ENCODE peak calls at places on chromosomes 2 and 18, in four cellular contexts. Z, H, C and T are unnamed samples.
A peak's percentile ranks its signal among the peaks of the same experiment; 100 is the strongest.

GRCh38 chr18:59419386-59419785 is 60.3 kb upstream of the LMAN1 start:
- DNase-seq in Z (no peak), H (peak; percentile 86), C (peak; percentile 84), T (no peak)

GRCh38 chr2:164766931-164767330 is 74.7 kb downstream of the COBLL1 start:
- DNase-seq in Z (no peak), H (no peak), C (no peak), T (no peak)

GRCh38 chr2:200171761-200172482 is 134.6 kb upstream of the SPATS2L start:
- DNase-seq in Z (no peak), H (peak; percentile 65), C (no peak), T (no peak)

GRCh38 chr18:44826418-44827259 is 146.0 kb downstream of the SETBP1 start:
- DNase-seq in Z (no peak), H (peak; percentile 96), C (peak; percentile 95), T (no peak)

GRCh38 chr2:212732860-212733259 is 194.3 kb upstream of the ERBB4 start:
- DNase-seq in Z (no peak), H (peak; percentile 17), C (no peak), T (no peak)

GRCh38 chr2:114175507-114175906 is 266.9 kb upstream of the DPP10 start:
- DNase-seq in Z (no peak), H (no peak), C (no peak), T (no peak)

GRCh38 chr2:128450211-128451015 is 131.7 kb upstream of the HS6ST1 start:
- DNase-seq in Z (no peak), H (no peak), C (no peak), T (no peak)

GRCh38 chr2:27804146-27804545 is 32.6 kb downstream of the MRPL33 start:
- DNase-seq in Z (no peak), H (peak; percentile 65), C (peak; percentile 68), T (no peak)

GRCh38 chr2:82875891-82876290 is 1583.2 kb downstream of the SUCLG1 start:
- DNase-seq in Z (no peak), H (no peak), C (no peak), T (no peak)

GRCh38 chr2:205858781-205859478 is 176.6 kb downstream of the NRP2 start:
- DNase-seq in Z (peak; percentile 14), H (peak; percentile 31), C (peak; percentile 72), T (no peak)

GRCh38 chr2:62884086-62884485 is 166.5 kb upstream of the OTX1 start:
- DNase-seq in Z (no peak), H (no peak), C (no peak), T (no peak)

GRCh38 chr2:56155188-56155587 is 28.6 kb upstream of the CCDC85A start:
- DNase-seq in Z (no peak), H (no peak), C (no peak), T (no peak)

GRCh38 chr2:220628252-220628651 is 943.9 kb downstream of the EPHA4 start:
- DNase-seq in Z (no peak), H (no peak), C (peak; percentile 2), T (no peak)

GRCh38 chr2:145593991-145594702 is 1074.2 kb upstream of the ZEB2 start:
- DNase-seq in Z (no peak), H (peak; percentile 93), C (peak; percentile 85), T (no peak)

GRCh38 chr18:63540131-63540530 is 2.0 kb upstream of the SERPINB12 start:
- DNase-seq in Z (no peak), H (peak; percentile 33), C (peak; percentile 84), T (no peak)

GRCh38 chr2:54572636-54573531 is 116.8 kb downstream of the SPTBN1 start:
- DNase-seq in Z (no peak), H (peak; percentile 70), C (no peak), T (no peak)

GRCh38 chr2:177393381-177393780 is 808 bp downstream of the AGPS start:
- DNase-seq in Z (no peak), H (no peak), C (no peak), T (no peak)

GRCh38 chr2:101740555-101740964 is 43.1 kb downstream of the MAP4K4 start:
- DNase-seq in Z (no peak), H (no peak), C (no peak), T (no peak)

GRCh38 chr2:128405981-128406601 is 87.4 kb upstream of the HS6ST1 start:
- DNase-seq in Z (no peak), H (no peak), C (no peak), T (no peak)

GRCh38 chr2:198012025-198012424 is 207.6 kb downstream of the PLCL1 start:
- DNase-seq in Z (no peak), H (no peak), C (no peak), T (no peak)

GRCh38 chr2:198017068-198017467 is 212.7 kb downstream of the PLCL1 start:
- DNase-seq in Z (no peak), H (no peak), C (no peak), T (no peak)

DNA sequence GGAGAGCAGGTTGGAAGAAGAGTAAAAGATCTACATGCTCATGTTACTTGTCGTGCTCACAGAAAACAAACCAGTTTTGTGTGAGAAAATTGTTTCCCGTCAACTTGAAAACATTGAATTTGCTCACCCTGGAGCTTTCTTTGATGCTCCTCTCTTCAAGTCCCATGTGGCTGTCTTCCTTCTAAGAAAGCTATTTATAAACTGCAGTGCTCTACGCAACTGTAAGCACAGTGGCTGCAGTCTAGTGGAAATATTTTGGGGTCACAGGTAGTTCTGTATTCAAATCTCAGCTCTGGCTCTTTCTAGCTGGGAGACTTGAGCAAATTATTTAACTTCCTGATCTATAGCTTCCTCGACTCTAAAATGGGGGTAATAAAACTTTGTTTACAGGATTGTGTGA is 211.9 kb downstream of the PLCL1 start:
- DNase-seq in Z (no peak), H (no peak), C (no peak), T (no peak)
- TF ChIP-seq CTCF in Z (no peak), H (no peak), C (no peak), T (no peak)

GRCh38 chr2:191710411-191710900 is 32.5 kb downstream of the NABP1 start:
- DNase-seq in Z (no peak), H (peak; percentile 87), C (peak; percentile 80), T (no peak)

GRCh38 chr2:191719261-191719660 is 41.3 kb downstream of the NABP1 start:
- DNase-seq in Z (no peak), H (no peak), C (no peak), T (no peak)

GRCh38 chr2:191714925-191715324 is 37.0 kb downstream of the NABP1 start:
- DNase-seq in Z (no peak), H (no peak), C (no peak), T (no peak)

GRCh38 chr2:191711621-191712020 is 33.7 kb downstream of the NABP1 start:
- DNase-seq in Z (no peak), H (no peak), C (no peak), T (no peak)

DNA sequence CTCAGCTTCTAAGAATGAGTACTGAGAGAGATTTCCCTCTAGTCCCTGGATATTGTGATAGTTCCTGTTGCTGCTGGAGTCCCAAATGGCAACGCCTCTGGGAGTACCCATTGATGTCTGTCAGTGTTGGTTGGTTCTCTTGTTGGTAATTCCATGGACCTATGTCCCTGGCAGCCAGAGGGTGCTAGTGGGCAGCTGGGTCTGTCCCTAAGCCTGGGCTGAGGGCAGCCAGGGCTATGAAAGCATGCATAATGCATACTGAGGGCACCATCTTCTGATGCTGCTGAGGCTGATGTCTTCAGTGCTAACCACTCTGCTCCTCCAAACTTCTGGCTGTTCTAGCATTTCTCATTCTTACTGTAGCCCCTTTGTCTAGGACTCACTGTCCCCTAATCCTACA is 35.9 kb downstream of the NABP1 start:
- DNase-seq in Z (no peak), H (no peak), C (no peak), T (no peak)
- TF ChIP-seq CTCF in Z (peak; percentile 30), H (peak; percentile 20), C (no peak), T (peak; percentile 31)

DNA sequence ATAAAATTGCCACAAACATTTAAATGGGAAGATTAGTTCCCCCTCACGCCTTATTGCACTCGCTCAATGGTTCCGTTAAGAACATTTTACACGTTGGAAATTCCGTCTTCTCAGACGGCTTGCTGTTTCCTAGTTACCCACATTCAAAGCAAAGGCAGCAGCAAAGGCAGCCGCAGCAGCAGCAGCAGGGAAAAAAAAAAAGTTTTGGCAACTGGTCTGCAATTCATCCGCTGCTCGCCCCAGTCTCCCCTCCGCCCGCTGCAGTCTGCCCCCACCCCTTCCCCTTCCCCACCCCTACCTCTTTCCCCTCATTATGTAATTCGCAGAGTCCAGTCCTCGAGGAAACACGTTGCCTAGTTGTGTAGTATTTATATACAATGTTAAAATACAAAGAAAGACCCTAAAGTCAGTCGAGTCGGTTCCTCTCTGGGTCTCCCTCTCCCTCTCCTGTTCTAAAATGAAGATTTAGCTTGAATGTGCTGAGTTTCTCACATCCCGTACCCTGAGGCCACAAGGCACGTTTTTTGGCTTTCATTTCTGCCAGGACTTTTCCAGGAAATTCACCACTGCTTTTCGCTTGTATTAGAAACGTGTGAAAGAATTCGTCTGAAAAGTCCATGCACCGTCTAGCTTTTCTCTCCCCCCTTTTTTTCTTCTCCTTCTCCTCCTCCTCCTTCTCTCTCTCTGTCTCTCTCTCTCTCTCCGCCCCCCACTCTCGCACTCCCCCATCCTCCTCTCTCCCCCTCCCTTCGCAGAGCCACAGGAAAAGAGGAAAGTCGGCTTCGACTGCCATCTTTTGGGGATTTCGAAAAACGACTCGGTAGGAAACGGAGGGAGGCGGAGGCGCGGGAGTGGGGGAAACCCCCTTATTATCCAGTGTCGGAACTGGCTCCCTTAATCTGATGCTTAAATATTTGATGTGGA is 140.0 kb downstream of the MEIS1 start:
- DNase-seq in Z (no peak), H (peak; percentile 86), C (peak; percentile 80), T (peak; percentile 29)
- TF ChIP-seq CTCF in Z (no peak), H (peak; percentile 56), C (peak; percentile 58), T (peak; percentile 16)

GRCh38 chr2:166013878-166014277 is 60.3 kb upstream of the TTC21B start:
- DNase-seq in Z (no peak), H (no peak), C (no peak), T (no peak)
- TF ChIP-seq CTCF in Z (no peak), H (no peak), C (no peak), T (no peak)

DNA sequence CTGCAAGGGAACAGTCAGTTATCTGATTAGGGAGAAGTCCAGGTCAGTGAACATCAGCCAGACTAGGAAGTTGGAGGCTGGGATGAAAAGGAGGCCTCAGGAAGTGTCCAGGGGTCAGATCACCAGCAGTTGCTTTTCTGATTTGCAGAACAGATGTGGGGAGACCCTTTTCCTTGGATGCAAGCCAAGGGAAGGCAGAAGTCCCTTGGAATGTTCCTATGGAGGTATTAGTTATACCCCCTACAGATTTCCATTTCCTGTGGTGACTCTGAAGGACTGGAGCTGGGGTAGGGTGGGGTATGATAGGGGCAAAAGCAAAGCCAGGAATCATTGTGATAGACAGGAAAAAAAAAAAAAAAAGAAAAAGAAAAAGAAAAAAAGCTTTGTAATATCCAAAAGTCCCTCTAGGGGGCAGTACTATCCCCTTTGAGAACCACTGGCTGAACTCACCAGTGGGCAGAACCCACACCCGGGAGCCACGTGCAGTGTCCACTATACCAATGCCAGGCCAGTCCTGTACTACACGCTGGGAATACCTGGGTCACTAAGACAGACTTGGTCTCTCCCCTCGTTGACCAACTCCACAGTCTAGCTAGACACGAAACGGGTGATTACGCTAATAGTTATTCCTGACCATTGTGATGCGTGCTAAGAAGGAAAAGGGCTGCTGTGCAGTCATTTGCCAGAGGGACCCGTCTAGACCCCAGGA is 7.4 kb downstream of the DYSF start:
- DNase-seq in Z (no peak), H (peak; percentile 20), C (peak; percentile 20), T (no peak)
- TF ChIP-seq CTCF in Z (peak; percentile 52), H (peak; percentile 51), C (peak; percentile 63), T (no peak)

GRCh38 chr2:898319-898718 is 52.3 kb upstream of the SNTG2 start:
- DNase-seq in Z (no peak), H (no peak), C (no peak), T (no peak)
- TF ChIP-seq CTCF in Z (peak; percentile 11), H (no peak), C (peak; percentile 36), T (peak; percentile 19)

DNA sequence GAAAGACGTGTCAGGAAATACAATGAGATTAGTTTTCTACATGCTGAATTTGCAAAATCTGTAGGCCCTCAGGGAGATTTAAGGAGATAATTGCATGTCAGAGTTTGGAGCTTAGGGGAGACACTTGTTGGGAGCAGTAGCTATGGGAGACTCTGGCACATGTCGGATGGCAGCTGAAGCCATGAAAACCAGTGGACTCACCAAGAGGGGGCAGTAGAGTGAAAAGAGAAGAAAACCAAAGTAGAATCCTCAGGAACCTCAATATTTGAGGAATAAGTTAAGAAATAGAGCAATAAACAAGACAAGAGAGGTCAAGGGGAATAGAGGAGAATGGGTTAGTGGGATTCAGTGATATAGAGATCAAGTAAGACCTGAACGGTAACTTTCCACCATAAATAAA is 24.8 kb downstream of the RUFY4 start:
- DNase-seq in Z (no peak), H (no peak), C (no peak), T (no peak)
- TF ChIP-seq CTCF in Z (peak; percentile 1), H (peak; percentile 16), C (no peak), T (no peak)